ENCODE peak calls at places on chromosomes 16 and 17, in eight cellular contexts. One of them, this sample, is unnamed.
A peak's percentile ranks its signal among the peaks of the same experiment; 100 is the strongest.

GRCh38 chr17:60079401-60079861 is 710 bp upstream of the HEATR6 start:
- DNase-seq in SK-N-SH: peak; percentile 23
- DNase-seq in HCT116: no peak
- DNase-seq in Panc1: no peak
- DNase-seq in spleen: no peak
- DNase-seq in sigmoid colon: no peak
- DNase-seq in endothelial cell of umbilical vein: peak; percentile 33
- DNase-seq in suprapubic skin: no peak
- DNase-seq in this sample: no peak

GRCh38 chr17:40963838-40964237 is 2.9 kb downstream of the KRT39 start:
- DNase-seq in HCT116: no peak
- DNase-seq in Panc1: no peak
- DNase-seq in endothelial cell of umbilical vein: peak; percentile 14
- DNase-seq in spleen: no peak
- DNase-seq in SK-N-SH: peak; percentile 19
- DNase-seq in sigmoid colon: no peak
- DNase-seq in suprapubic skin: no peak
- DNase-seq in this sample: no peak

GRCh38 chr16:27333549-27333948 is 19.8 kb downstream of the IL4R start:
- DNase-seq in sigmoid colon: no peak
- DNase-seq in endothelial cell of umbilical vein: no peak
- DNase-seq in SK-N-SH: no peak
- DNase-seq in Panc1: no peak
- DNase-seq in suprapubic skin: no peak
- DNase-seq in HCT116: no peak
- DNase-seq in spleen: peak; percentile 16
- DNase-seq in this sample: no peak

GRCh38 chr16:69243479-69243878 is 56.5 kb downstream of the SNTB2 start:
- DNase-seq in spleen: no peak
- DNase-seq in sigmoid colon: no peak
- DNase-seq in suprapubic skin: no peak
- DNase-seq in Panc1: no peak
- DNase-seq in SK-N-SH: no peak
- DNase-seq in endothelial cell of umbilical vein: no peak
- DNase-seq in HCT116: no peak
- DNase-seq in this sample: peak; percentile 20

GRCh38 chr16:58478427-58478826 is 21.5 kb upstream of the NDRG4 start:
- DNase-seq in spleen: no peak
- DNase-seq in endothelial cell of umbilical vein: no peak
- DNase-seq in SK-N-SH: no peak
- DNase-seq in Panc1: no peak
- DNase-seq in suprapubic skin: no peak
- DNase-seq in sigmoid colon: no peak
- DNase-seq in HCT116: no peak
- DNase-seq in this sample: no peak

GRCh38 chr17:32746698-32747097 is 130.2 kb downstream of the MYO1D start:
- DNase-seq in suprapubic skin: no peak
- DNase-seq in spleen: no peak
- DNase-seq in SK-N-SH: no peak
- DNase-seq in sigmoid colon: no peak
- DNase-seq in HCT116: no peak
- DNase-seq in endothelial cell of umbilical vein: no peak
- DNase-seq in Panc1: no peak
- DNase-seq in this sample: no peak

GRCh38 chr17:63940584-63940983 is 8.5 kb upstream of the CD79B start:
- DNase-seq in endothelial cell of umbilical vein: no peak
- DNase-seq in suprapubic skin: no peak
- DNase-seq in spleen: peak; percentile 76
- DNase-seq in HCT116: no peak
- DNase-seq in SK-N-SH: no peak
- DNase-seq in sigmoid colon: no peak
- DNase-seq in Panc1: no peak
- DNase-seq in this sample: no peak

GRCh38 chr16:2206780-2207433 is 1.7 kb downstream of the MLST8 start:
- DNase-seq in SK-N-SH: no peak
- DNase-seq in suprapubic skin: no peak
- DNase-seq in sigmoid colon: no peak
- DNase-seq in Panc1: no peak
- DNase-seq in endothelial cell of umbilical vein: no peak
- DNase-seq in HCT116: no peak
- DNase-seq in spleen: no peak
- DNase-seq in this sample: no peak

GRCh38 chr16:450385-450784 is 24.9 kb downstream of the RAB11FIP3 start:
- DNase-seq in SK-N-SH: no peak
- DNase-seq in endothelial cell of umbilical vein: no peak
- DNase-seq in spleen: no peak
- DNase-seq in HCT116: no peak
- DNase-seq in Panc1: no peak
- DNase-seq in suprapubic skin: no peak
- DNase-seq in sigmoid colon: no peak
- DNase-seq in this sample: no peak

GRCh38 chr16:17343028-17343427 is 127.7 kb downstream of the XYLT1 start:
- DNase-seq in suprapubic skin: no peak
- DNase-seq in SK-N-SH: no peak
- DNase-seq in endothelial cell of umbilical vein: no peak
- DNase-seq in sigmoid colon: no peak
- DNase-seq in Panc1: no peak
- DNase-seq in spleen: peak; percentile 77
- DNase-seq in HCT116: no peak
- DNase-seq in this sample: no peak

GRCh38 chr16:49352923-49353322 is 20.7 kb upstream of the C16orf78 start:
- DNase-seq in suprapubic skin: no peak
- DNase-seq in HCT116: peak; percentile 6
- DNase-seq in Panc1: no peak
- DNase-seq in SK-N-SH: peak; percentile 46
- DNase-seq in spleen: no peak
- DNase-seq in endothelial cell of umbilical vein: no peak
- DNase-seq in sigmoid colon: no peak
- DNase-seq in this sample: no peak

DNA sequence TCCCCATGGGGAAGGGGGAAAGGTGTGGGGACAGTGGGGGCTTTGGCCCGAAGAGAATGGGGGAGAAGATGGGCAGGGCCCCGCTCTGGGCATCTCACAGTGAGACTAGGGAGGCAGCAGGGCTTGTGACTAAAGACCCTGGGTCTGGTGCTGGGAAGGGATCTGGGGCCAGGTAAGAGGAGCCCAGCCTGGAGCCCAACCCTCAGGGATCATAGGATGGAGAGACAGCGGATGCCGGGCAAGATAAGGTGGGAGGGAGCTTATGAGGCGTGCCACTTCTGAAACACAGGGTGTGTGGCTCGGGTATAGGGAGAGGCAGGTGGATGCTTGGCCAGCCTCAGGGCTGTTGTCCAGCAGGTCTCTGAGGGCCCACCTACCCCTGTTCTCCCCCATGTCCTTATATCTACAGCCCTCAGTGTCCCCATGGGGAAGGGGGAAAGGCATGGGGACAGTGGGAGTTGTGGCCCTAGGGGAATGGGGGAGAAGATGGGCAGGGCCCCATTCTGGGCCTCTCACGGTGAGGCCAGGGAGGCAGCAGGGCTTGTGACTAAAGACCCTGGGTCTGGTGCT is 15.4 kb downstream of the USP6 start:
- DNase-seq in SK-N-SH: no peak
- DNase-seq in suprapubic skin: peak; percentile 34
- DNase-seq in Panc1: no peak
- DNase-seq in spleen: no peak
- DNase-seq in endothelial cell of umbilical vein: no peak
- DNase-seq in HCT116: no peak
- DNase-seq in sigmoid colon: no peak
- DNase-seq in this sample: no peak
- TF ChIP-seq POLR2AphosphoS5 in SK-N-SH: no peak
- TF ChIP-seq POLR2AphosphoS5 in suprapubic skin: no peak
- TF ChIP-seq POLR2AphosphoS5 in Panc1: no peak
- TF ChIP-seq POLR2AphosphoS5 in spleen: no peak
- TF ChIP-seq POLR2AphosphoS5 in endothelial cell of umbilical vein: no peak
- TF ChIP-seq POLR2AphosphoS5 in HCT116: no peak
- TF ChIP-seq POLR2AphosphoS5 in sigmoid colon: no peak
- TF ChIP-seq POLR2AphosphoS5 in this sample: no peak

GRCh38 chr16:3375680-3376079 is 20.0 kb downstream of the OR2C1 start:
- DNase-seq in endothelial cell of umbilical vein: no peak
- DNase-seq in spleen: no peak
- DNase-seq in HCT116: no peak
- DNase-seq in SK-N-SH: no peak
- DNase-seq in sigmoid colon: no peak
- DNase-seq in Panc1: no peak
- DNase-seq in suprapubic skin: no peak
- DNase-seq in this sample: no peak
- H3K9me3 ChIP-seq in endothelial cell of umbilical vein: no peaks in the 10 kb centered on the region
- H3K9me3 ChIP-seq in spleen: peaks cover 3% of the 10 kb centered on the region
- H3K9me3 ChIP-seq in HCT116: no peaks in the 10 kb centered on the region
- H3K9me3 ChIP-seq in SK-N-SH: peaks cover 3% of the 10 kb centered on the region
- H3K9me3 ChIP-seq in sigmoid colon: peaks cover 28% of the 10 kb centered on the region
- H3K9me3 ChIP-seq in Panc1: peaks cover 3% of the 10 kb centered on the region
- H3K9me3 ChIP-seq in suprapubic skin: peaks cover 46% of the 10 kb centered on the region
- H3K9me3 ChIP-seq in this sample: no peaks in the 10 kb centered on the region

GRCh38 chr17:58338454-58338841 is 9.9 kb upstream of the TSPOAP1 start:
- DNase-seq in sigmoid colon: no peak
- DNase-seq in endothelial cell of umbilical vein: no peak
- DNase-seq in SK-N-SH: no peak
- DNase-seq in spleen: no peak
- DNase-seq in Panc1: no peak
- DNase-seq in HCT116: no peak
- DNase-seq in suprapubic skin: no peak
- DNase-seq in this sample: no peak
- TF ChIP-seq POLR2AphosphoS5 in sigmoid colon: no peak
- TF ChIP-seq POLR2AphosphoS5 in endothelial cell of umbilical vein: no peak
- TF ChIP-seq POLR2AphosphoS5 in SK-N-SH: no peak
- TF ChIP-seq POLR2AphosphoS5 in spleen: no peak
- TF ChIP-seq POLR2AphosphoS5 in Panc1: no peak
- TF ChIP-seq POLR2AphosphoS5 in HCT116: no peak
- TF ChIP-seq POLR2AphosphoS5 in suprapubic skin: no peak
- TF ChIP-seq POLR2AphosphoS5 in this sample: no peak

DNA sequence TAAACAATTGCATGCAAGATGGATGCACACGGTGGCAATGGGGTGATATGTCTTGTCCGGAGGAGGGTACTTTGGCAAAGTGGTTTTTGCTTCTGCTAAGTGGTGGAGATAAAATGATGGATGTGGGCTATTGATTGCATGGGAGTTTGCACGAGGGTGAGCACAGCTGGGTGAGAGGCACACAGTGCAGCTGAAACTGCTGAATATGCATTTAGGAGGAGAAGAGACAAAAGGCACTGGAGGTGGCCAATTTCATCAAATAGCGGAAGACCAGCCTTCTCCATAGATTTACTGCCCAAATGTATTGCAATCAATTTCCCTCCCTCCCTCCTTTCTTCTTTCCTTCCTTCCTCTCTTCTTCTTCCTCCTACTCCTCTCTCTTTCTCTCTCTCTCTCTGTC is 414.4 kb upstream of the EEF2KMT start:
- DNase-seq in SK-N-SH: no peak
- DNase-seq in suprapubic skin: no peak
- DNase-seq in Panc1: no peak
- DNase-seq in HCT116: no peak
- DNase-seq in spleen: no peak
- DNase-seq in endothelial cell of umbilical vein: no peak
- DNase-seq in sigmoid colon: no peak
- DNase-seq in this sample: no peak
- H3K9me3 ChIP-seq in SK-N-SH: no peaks in the 10 kb centered on the region
- H3K9me3 ChIP-seq in suprapubic skin: no peaks in the 10 kb centered on the region
- H3K9me3 ChIP-seq in Panc1: no peaks in the 10 kb centered on the region
- H3K9me3 ChIP-seq in HCT116: no peaks in the 10 kb centered on the region
- H3K9me3 ChIP-seq in spleen: no peaks in the 10 kb centered on the region
- H3K9me3 ChIP-seq in endothelial cell of umbilical vein: peaks cover 7% of the 10 kb centered on the region
- H3K9me3 ChIP-seq in sigmoid colon: no peaks in the 10 kb centered on the region
- H3K9me3 ChIP-seq in this sample: no peaks in the 10 kb centered on the region

GRCh38 chr17:50209472-50210248 is 8.2 kb upstream of the COL1A1 start:
- DNase-seq in spleen: no peak
- DNase-seq in sigmoid colon: peak; percentile 99
- DNase-seq in Panc1: no peak
- DNase-seq in suprapubic skin: peak; percentile 95
- DNase-seq in HCT116: no peak
- DNase-seq in SK-N-SH: peak; percentile 96
- DNase-seq in endothelial cell of umbilical vein: no peak
- DNase-seq in this sample: no peak
- TF ChIP-seq POLR2AphosphoS5 in spleen: peak; percentile 84
- TF ChIP-seq POLR2AphosphoS5 in sigmoid colon: peak; percentile 96
- TF ChIP-seq POLR2AphosphoS5 in Panc1: no peak
- TF ChIP-seq POLR2AphosphoS5 in suprapubic skin: no peak
- TF ChIP-seq POLR2AphosphoS5 in HCT116: no peak
- TF ChIP-seq POLR2AphosphoS5 in SK-N-SH: peak; percentile 94
- TF ChIP-seq POLR2AphosphoS5 in endothelial cell of umbilical vein: no peak
- TF ChIP-seq POLR2AphosphoS5 in this sample: no peak

DNA sequence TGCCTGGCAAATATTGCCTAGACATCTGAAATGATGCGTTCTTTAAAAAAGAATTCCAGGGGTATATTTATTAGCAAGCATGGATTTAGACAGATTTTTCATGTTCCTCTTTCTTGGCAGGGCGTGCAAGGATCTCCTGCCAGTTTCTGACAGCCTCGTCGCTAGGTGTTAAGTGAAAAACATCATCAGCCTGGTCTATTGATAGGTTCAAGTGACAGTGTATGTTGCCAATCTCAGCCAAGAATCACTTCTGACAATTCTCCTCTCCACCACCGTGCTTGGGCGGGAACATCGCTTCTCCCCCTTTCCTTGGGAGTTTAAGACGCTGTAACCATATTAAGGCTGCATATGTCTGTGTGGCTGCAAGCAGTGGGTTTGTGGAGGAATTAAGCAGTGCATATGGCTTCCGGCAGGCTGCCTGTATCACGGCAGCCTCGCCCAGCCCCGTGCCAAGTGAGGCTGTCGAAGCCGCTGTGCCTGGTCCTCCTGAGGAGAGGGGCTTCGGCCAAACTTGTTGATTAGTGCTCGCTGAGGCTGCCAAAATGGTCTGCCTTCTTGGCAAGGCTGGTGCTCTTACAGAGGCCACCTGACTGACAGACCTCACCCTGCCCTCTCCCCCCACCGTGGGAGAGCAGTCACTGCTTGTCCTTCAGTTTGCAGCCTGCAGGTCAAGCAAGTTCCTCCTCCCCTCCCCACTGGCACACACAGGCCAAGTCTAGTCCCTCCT is 132.1 kb upstream of the MPHOSPH6 start:
- DNase-seq in spleen: no peak
- DNase-seq in suprapubic skin: no peak
- DNase-seq in endothelial cell of umbilical vein: no peak
- DNase-seq in HCT116: no peak
- DNase-seq in Panc1: no peak
- DNase-seq in SK-N-SH: no peak
- DNase-seq in sigmoid colon: no peak
- DNase-seq in this sample: no peak
- H3K9me3 ChIP-seq in spleen: no peaks in the 10 kb centered on the region
- H3K9me3 ChIP-seq in suprapubic skin: no peaks in the 10 kb centered on the region
- H3K9me3 ChIP-seq in endothelial cell of umbilical vein: no peaks in the 10 kb centered on the region
- H3K9me3 ChIP-seq in HCT116: no peaks in the 10 kb centered on the region
- H3K9me3 ChIP-seq in Panc1: no peaks in the 10 kb centered on the region
- H3K9me3 ChIP-seq in SK-N-SH: no peaks in the 10 kb centered on the region
- H3K9me3 ChIP-seq in sigmoid colon: no peaks in the 10 kb centered on the region
- H3K9me3 ChIP-seq in this sample: no peaks in the 10 kb centered on the region